ENCODE peak calls at places on chromosome 17, in five cellular contexts. G is right atrium auricular region; S is effector memory CD4-positive, alpha-beta T cell; C is fibroblast of lung; A is HL-60. Q is an unnamed sample.

GRCh38 chr17:50421308-50422031 is 4.5 kb upstream of the ACSF2 start:
- DNase-seq in C (peak; percentile 23), S (no peak), A (no peak), G (no peak), Q (no peak)

GRCh38 chr17:82399601-82400101 is 18.5 kb upstream of the HEXD start:
- DNase-seq in S (no peak), C (no peak), G (no peak), A (peak; percentile 53), Q (no peak)

GRCh38 chr17:45110676-45111611 is 21.4 kb downstream of the PLCD3 start:
- DNase-seq in A (no peak), G (no peak), C (no peak), S (no peak), Q (no peak)

GRCh38 chr17:74919440-74920305 is 3.4 kb downstream of the USH1G start:
- DNase-seq in G (no peak), A (peak; percentile 35), C (peak; percentile 6), S (no peak), Q (no peak)

GRCh38 chr17:74584714-74585113 is 7.4 kb downstream of the CD300LD start:
- DNase-seq in C (no peak), A (no peak), S (no peak), G (no peak), Q (no peak)

GRCh38 chr17:40293363-40293762 is 5.7 kb downstream of the CDC6 start:
- DNase-seq in A (no peak), G (no peak), S (no peak), C (peak; percentile 45), Q (no peak)

GRCh38 chr17:80619535-80620235 is 75.0 kb downstream of the RPTOR start:
- DNase-seq in A (no peak), C (no peak), G (no peak), S (no peak), Q (no peak)

GRCh38 chr17:75124041-75124818 is 7.3 kb downstream of the NT5C start:
- DNase-seq in A (peak; percentile 83), C (peak; percentile 65), S (peak; percentile 52), G (peak; percentile 78), Q (no peak)

GRCh38 chr17:56798916-56799315 is 34.8 kb downstream of the C17orf67 start:
- DNase-seq in G (no peak), C (no peak), S (no peak), A (no peak), Q (no peak)

GRCh38 chr17:80984749-80985148 is 6.9 kb upstream of the CHMP6 start:
- DNase-seq in S (no peak), C (peak; percentile 90), A (no peak), G (no peak), Q (no peak)

GRCh38 chr17:65711671-65712276 is 150.3 kb upstream of the AXIN2 start:
- DNase-seq in G (no peak), A (no peak), C (no peak), S (no peak), Q (no peak)

GRCh38 chr17:59513934-59514841 is 51.2 kb upstream of the DHX40 start:
- DNase-seq in A (peak; percentile 95), C (peak; percentile 85), S (no peak), G (peak; percentile 77), Q (no peak)

GRCh38 chr17:27462149-27462548 is 5.9 kb downstream of the KSR1 start:
- DNase-seq in C (no peak), A (no peak), G (no peak), S (no peak), Q (no peak)

GRCh38 chr17:32859857-32860525 is 16.9 kb downstream of the MYO1D start:
- DNase-seq in G (no peak), S (no peak), A (no peak), C (no peak), Q (no peak)

GRCh38 chr17:29019475-29020181 is 13.8 kb upstream of the SEZ6 start:
- DNase-seq in A (no peak), G (no peak), C (no peak), S (no peak), Q (no peak)

GRCh38 chr17:71762526-71762925 is 358.3 kb upstream of the SOX9 start:
- DNase-seq in S (no peak), C (no peak), A (no peak), G (no peak), Q (no peak)

GRCh38 chr17:13070732-13071131 is 52.9 kb upstream of the ELAC2 start:
- DNase-seq in S (no peak), C (no peak), A (no peak), G (no peak), Q (no peak)

GRCh38 chr17:29891131-29891530 is 38.9 kb downstream of the SSH2 start:
- DNase-seq in S (no peak), A (no peak), C (no peak), G (no peak), Q (no peak)

GRCh38 chr17:68734911-68735310 is 133.7 kb upstream of the FAM20A start:
- DNase-seq in S (no peak), A (no peak), G (no peak), C (no peak), Q (no peak)

GRCh38 chr17:43449470-43450202 is 34.1 kb upstream of the DHX8 start:
- DNase-seq in G (no peak), S (no peak), C (peak; percentile 47), A (no peak), Q (no peak)

GRCh38 chr17:81020767-81021497 is 14.0 kb upstream of the BAIAP2 start:
- DNase-seq in G (no peak), S (no peak), A (no peak), C (peak; percentile 34), Q (no peak)

DNA sequence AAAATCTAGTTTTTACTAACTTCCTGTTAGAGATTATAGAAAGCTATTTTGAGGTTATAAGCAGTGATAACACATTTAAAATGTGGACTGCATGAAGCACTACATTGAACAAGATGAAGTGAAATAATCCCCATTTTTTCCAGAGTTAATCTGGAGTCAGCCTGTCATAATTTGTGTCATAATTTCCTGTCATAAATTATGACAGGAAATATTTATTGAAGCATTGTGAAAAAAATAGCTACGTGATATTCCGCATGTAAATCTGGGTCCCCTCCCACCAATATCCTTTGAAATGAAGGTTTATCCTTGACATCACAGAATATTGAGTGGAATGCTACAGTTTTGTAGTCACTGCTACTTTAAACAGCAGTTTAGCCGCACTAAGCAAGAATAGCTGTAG is 40.1 kb downstream of the OMG start:
- DNase-seq in C (no peak), S (no peak), A (no peak), G (no peak), Q (no peak)
- H3K27me3 ChIP-seq in C (no peaks in the 10 kb centered on the region), S (no peaks in the 10 kb centered on the region), A (no peaks in the 10 kb centered on the region), G (no peaks in the 10 kb centered on the region), Q (no peaks in the 10 kb centered on the region)

GRCh38 chr17:48579738-48580543 is 1.8 kb upstream of the HOXB4 start:
- DNase-seq in A (no peak), S (no peak), G (no peak), C (peak; percentile 95), Q (no peak)
- H3K27me3 ChIP-seq in A (peaks cover 89% of the 10 kb centered on the region), S (peaks cover 24% of the 10 kb centered on the region), G (peaks cover 70% of the 10 kb centered on the region), C (no peaks in the 10 kb centered on the region), Q (no peaks in the 10 kb centered on the region)

GRCh38 chr17:78010759-78011158 is 52.3 kb downstream of the TNRC6C start:
- DNase-seq in G (no peak), A (no peak), S (no peak), C (no peak), Q (no peak)
- H3K27me3 ChIP-seq in G (no peaks in the 10 kb centered on the region), A (no peaks in the 10 kb centered on the region), S (no peaks in the 10 kb centered on the region), C (no peaks in the 10 kb centered on the region), Q (no peaks in the 10 kb centered on the region)

DNA sequence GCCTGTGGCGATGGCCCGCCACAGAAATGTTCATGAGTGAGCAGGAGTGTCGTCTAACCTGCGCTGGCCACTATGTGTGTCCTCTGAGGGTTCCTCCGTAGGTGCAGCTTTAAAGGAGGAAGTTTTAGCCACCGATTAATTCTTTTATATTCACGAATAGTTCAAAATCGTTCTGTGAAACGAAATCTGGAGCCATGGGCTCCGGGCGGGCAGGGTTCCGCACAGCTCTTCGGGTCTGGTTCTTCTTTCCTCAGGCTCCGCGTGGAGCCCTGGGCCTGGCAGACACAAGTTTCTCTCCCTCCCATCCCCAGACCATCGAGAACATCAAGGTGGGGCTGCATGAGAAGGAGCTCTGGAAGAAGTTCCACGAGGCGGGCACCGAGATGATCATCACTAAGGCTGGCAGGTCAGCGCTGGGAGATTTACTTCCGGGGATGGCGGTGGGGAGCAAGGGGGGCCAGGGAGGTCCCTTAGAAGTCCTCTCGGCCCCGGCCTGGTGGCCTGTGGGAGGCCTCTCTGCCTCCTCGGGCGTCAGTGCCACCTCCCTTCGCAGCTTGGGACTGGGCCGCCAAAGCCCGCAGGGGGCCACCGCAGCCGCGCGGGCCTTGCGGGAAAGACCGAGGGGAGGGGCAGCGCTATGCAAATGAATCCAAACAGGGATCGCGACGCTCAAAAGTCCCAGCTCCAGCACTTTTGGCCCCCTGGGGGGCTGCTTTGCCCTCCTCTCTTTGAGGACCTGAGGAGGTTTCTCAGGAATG is 5.2 kb downstream of the TBX4 start:
- DNase-seq in G (peak; percentile 46), A (no peak), C (no peak), S (no peak), Q (peak; percentile 89)
- H3K27me3 ChIP-seq in G (peaks cover 44% of the 10 kb centered on the region), A (peaks cover 92% of the 10 kb centered on the region), C (no peaks in the 10 kb centered on the region), S (peaks cover 45% of the 10 kb centered on the region), Q (peaks cover 28% of the 10 kb centered on the region)

Q was measured in vagina.